ENCODE peak calls at places on chromosomes 4 and X, in ten cellular contexts. G, H, Y, T, O, F, D, J, W and C are unnamed samples.

GRCh38 chr4:24896056-24896455 is 16.8 kb downstream of the CCDC149 start:
- DNase-seq in T (no peak), F (no peak), D (no peak), G (no peak), J (no peak), O (no peak), H (no peak), Y (no peak), W (no peak), C (no peak)

GRCh38 chrX:130696542-130696941 is 206.5 kb downstream of the ENOX2 start:
- DNase-seq in F (no peak), W (no peak), G (no peak), T (no peak), O (no peak), D (no peak), H (no peak), Y (no peak), J (no peak), C (no peak)

GRCh38 chr4:71441186-71442169 is 102.7 kb downstream of the SLC4A4 start:
- DNase-seq in Y (no peak), F (no peak), W (no peak), O (no peak), T (no peak), H (no peak), G (no peak), D (peak; percentile 43), J (no peak), C (peak; percentile 24)

GRCh38 chrX:74520896-74521295 is 93.5 kb downstream of the RLIM start:
- DNase-seq in H (no peak), T (no peak), Y (no peak), O (no peak), D (no peak), F (no peak), G (no peak), W (no peak), J (no peak), C (no peak)

GRCh38 chrX:79270401-79270800 is 96.7 kb downstream of the ITM2A start:
- DNase-seq in G (peak; percentile 36), W (peak; percentile 62), H (no peak), D (no peak), J (peak; percentile 0), T (peak; percentile 23), F (no peak), O (peak; percentile 35), Y (peak; percentile 15), C (peak; percentile 3)

GRCh38 chrX:48035891-48036290 is 29.1 kb downstream of the SPACA5 start:
- DNase-seq in D (no peak), O (no peak), W (no peak), T (no peak), Y (no peak), G (no peak), H (no peak), J (no peak), F (no peak), C (peak; percentile 16)

GRCh38 chrX:130975947-130976346 is 72.9 kb upstream of the ENOX2 start:
- DNase-seq in W (no peak), D (peak; percentile 50), F (no peak), G (peak; percentile 42), H (no peak), O (no peak), Y (peak; percentile 16), T (no peak), J (peak; percentile 73), C (peak; percentile 69)

GRCh38 chrX:254630-255215 is 26.5 kb upstream of the PLCXD1 start:
- DNase-seq in W (no peak), F (peak; percentile 62), T (no peak), G (no peak), O (no peak), H (no peak), J (no peak), Y (no peak), D (no peak), C (no peak)

GRCh38 chrX:151725338-151725614 is 9.3 kb upstream of the CNGA2 start:
- DNase-seq in T (no peak), F (no peak), O (no peak), W (no peak), G (no peak), Y (no peak), J (no peak), H (no peak), D (no peak), C (no peak)

GRCh38 chr4:120524237-120524636 is 398.3 kb downstream of the PRDM5 start:
- DNase-seq in J (no peak), W (no peak), H (no peak), G (no peak), O (no peak), D (no peak), Y (no peak), F (no peak), T (no peak), C (no peak)

GRCh38 chrX:110315541-110315940 is 2.3 kb downstream of the AMMECR1 start:
- DNase-seq in D (no peak), G (no peak), J (no peak), F (no peak), T (no peak), W (no peak), Y (no peak), H (no peak), O (no peak), C (no peak)

GRCh38 chr4:56655627-56656345 is 25.3 kb downstream of the HOPX start:
- DNase-seq in H (no peak), G (no peak), T (no peak), W (no peak), D (no peak), O (no peak), F (no peak), J (peak; percentile 23), Y (no peak), C (no peak)

GRCh38 chrX:55710701-55711100 is 6.8 kb upstream of the RRAGB start:
- DNase-seq in O (no peak), W (no peak), F (no peak), H (no peak), J (no peak), G (no peak), Y (no peak), D (peak; percentile 59), T (peak; percentile 22), C (peak; percentile 30)

GRCh38 chr4:184732126-184732525 is 1.8 kb downstream of the CENPU start:
- DNase-seq in D (no peak), F (no peak), H (no peak), J (peak; percentile 51), G (peak; percentile 37), O (no peak), T (no peak), W (no peak), Y (no peak), C (no peak)

GRCh38 chrX:104641176-104641575 is 75.2 kb downstream of the IL1RAPL2 start:
- DNase-seq in D (no peak), O (no peak), F (peak; percentile 22), H (no peak), T (no peak), J (no peak), W (no peak), Y (no peak), G (no peak), C (no peak)